ENCODE peak calls at places on chromosomes 5 and 9, in eight cellular contexts. X, N, C, E, J, U, G and Z are unnamed samples.

GRCh38 chr5:173065155-173065554 is 9.0 kb downstream of the CREBRF start:
- DNase-seq in X (no peak), N (no peak), C (no peak), E (no peak), J (no peak), U (no peak), G (no peak), Z (peak; percentile 15)

GRCh38 chr9:133589454-133590227 is 19.5 kb downstream of the FAM163B start:
- DNase-seq in X (peak; percentile 41), N (no peak), C (no peak), E (no peak), J (peak; percentile 34), U (no peak), G (no peak), Z (no peak)

GRCh38 chr5:74326571-74327338 is 313.8 kb downstream of the ENC1 start:
- DNase-seq in X (no peak), N (peak; percentile 93), C (peak; percentile 92), E (no peak), J (peak; percentile 29), U (no peak), G (peak; percentile 94), Z (peak; percentile 22)

GRCh38 chr5:179754024-179754423 is 21.4 kb downstream of the MAML1 start:
- DNase-seq in X (no peak), N (no peak), C (no peak), E (no peak), J (no peak), U (no peak), G (no peak), Z (no peak)

GRCh38 chr9:86368871-86369521 is 14.8 kb upstream of the TUT7 start:
- DNase-seq in X (no peak), N (peak; percentile 95), C (peak; percentile 72), E (no peak), J (no peak), U (no peak), G (peak; percentile 85), Z (no peak)

GRCh38 chr5:68652507-68652906 is 437.0 kb downstream of the PIK3R1 start:
- DNase-seq in X (no peak), N (peak; percentile 34), C (peak; percentile 53), E (no peak), J (no peak), U (no peak), G (peak; percentile 82), Z (no peak)

GRCh38 chr5:68285075-68285827 is 69.7 kb downstream of the PIK3R1 start:
- DNase-seq in X (no peak), N (no peak), C (no peak), E (no peak), J (no peak), U (no peak), G (no peak), Z (peak; percentile 39)

GRCh38 chr5:112228672-112229071 is 190.4 kb downstream of the EPB41L4A start:
- DNase-seq in X (peak; percentile 96), N (peak; percentile 88), C (peak; percentile 71), E (peak; percentile 41), J (no peak), U (no peak), G (peak; percentile 74), Z (no peak)

GRCh38 chr9:133615101-133615896 is 6.1 kb upstream of the FAM163B start:
- DNase-seq in X (peak; percentile 67), N (no peak), C (no peak), E (no peak), J (no peak), U (no peak), G (no peak), Z (no peak)

GRCh38 chr5:56833325-56833724 is 18.0 kb downstream of the MAP3K1 start:
- DNase-seq in X (no peak), N (no peak), C (no peak), E (no peak), J (no peak), U (peak; percentile 55), G (no peak), Z (no peak)

GRCh38 chr5:134114886-134115805 is 665 bp downstream of the TCF7 start:
- DNase-seq in X (peak; percentile 88), N (no peak), C (no peak), E (peak; percentile 42), J (peak; percentile 91), U (peak; percentile 90), G (no peak), Z (peak; percentile 59)

GRCh38 chr5:59380350-59380951 is 513.1 kb downstream of the PDE4D start:
- DNase-seq in X (no peak), N (peak; percentile 68), C (peak; percentile 30), E (no peak), J (no peak), U (no peak), G (peak; percentile 73), Z (peak; percentile 62)

GRCh38 chr9:136848393-136849037 is 694 bp upstream of the PHPT1 start:
- DNase-seq in X (no peak), N (peak; percentile 40), C (peak; percentile 31), E (no peak), J (no peak), U (no peak), G (no peak), Z (peak; percentile 84)

GRCh38 chr9:88106492-88106891 is 31.8 kb downstream of the SPATA31C2 start:
- DNase-seq in X (no peak), N (peak; percentile 50), C (peak; percentile 49), E (no peak), J (no peak), U (no peak), G (peak; percentile 64), Z (no peak)

GRCh38 chr5:152329896-152330295 is 75.2 kb downstream of the NMUR2 start:
- DNase-seq in X (no peak), N (no peak), C (no peak), E (no peak), J (no peak), U (no peak), G (no peak), Z (no peak)

GRCh38 chr9:110623462-110624025 is 44.0 kb upstream of the SVEP1 start:
- DNase-seq in X (no peak), N (peak; percentile 72), C (peak; percentile 79), E (no peak), J (no peak), U (no peak), G (peak; percentile 83), Z (peak; percentile 46)

GRCh38 chr5:40442346-40442745 is 237.4 kb upstream of the PTGER4 start:
- DNase-seq in X (no peak), N (peak; percentile 13), C (peak; percentile 12), E (no peak), J (no peak), U (no peak), G (no peak), Z (no peak)

GRCh38 chr9:12753931-12754330 is 20.9 kb upstream of the LURAP1L start:
- DNase-seq in X (no peak), N (no peak), C (no peak), E (no peak), J (no peak), U (no peak), G (no peak), Z (no peak)

GRCh38 chr5:149549461-149550266 is 1.6 kb downstream of the CSNK1A1 start:
- DNase-seq in X (no peak), N (peak; percentile 81), C (peak; percentile 49), E (no peak), J (peak; percentile 23), U (no peak), G (peak; percentile 62), Z (peak; percentile 58)

GRCh38 chr9:124011460-124012301 is at the start of gene LHX2:
- DNase-seq in X (no peak), N (peak; percentile 73), C (peak; percentile 65), E (peak; percentile 51), J (no peak), U (peak; percentile 81), G (peak; percentile 38), Z (peak; percentile 77)

GRCh38 chr9:19769213-19769612 is 19.6 kb downstream of the SLC24A2 start:
- DNase-seq in X (no peak), N (peak; percentile 87), C (no peak), E (no peak), J (no peak), U (no peak), G (no peak), Z (no peak)

GRCh38 chr9:109411818-109412352 is 86.2 kb downstream of the PTPN3 start:
- DNase-seq in X (no peak), N (peak; percentile 33), C (peak; percentile 15), E (no peak), J (no peak), U (no peak), G (peak; percentile 69), Z (peak; percentile 44)
- TF ChIP-seq CTCF in X (peak; percentile 42), N (peak; percentile 74), C (peak; percentile 64), E (peak; percentile 54), J (no peak), U (peak; percentile 50), G (peak; percentile 91), Z (peak; percentile 84)

GRCh38 chr9:128992995-128993394 is 35.1 kb downstream of the SH3GLB2 start:
- DNase-seq in X (peak; percentile 30), N (peak; percentile 41), C (peak; percentile 12), E (no peak), J (no peak), U (no peak), G (peak; percentile 22), Z (no peak)
- TF ChIP-seq CTCF in X (no peak), N (peak; percentile 49), C (peak; percentile 39), E (peak; percentile 25), J (no peak), U (no peak), G (peak; percentile 33), Z (no peak)

DNA sequence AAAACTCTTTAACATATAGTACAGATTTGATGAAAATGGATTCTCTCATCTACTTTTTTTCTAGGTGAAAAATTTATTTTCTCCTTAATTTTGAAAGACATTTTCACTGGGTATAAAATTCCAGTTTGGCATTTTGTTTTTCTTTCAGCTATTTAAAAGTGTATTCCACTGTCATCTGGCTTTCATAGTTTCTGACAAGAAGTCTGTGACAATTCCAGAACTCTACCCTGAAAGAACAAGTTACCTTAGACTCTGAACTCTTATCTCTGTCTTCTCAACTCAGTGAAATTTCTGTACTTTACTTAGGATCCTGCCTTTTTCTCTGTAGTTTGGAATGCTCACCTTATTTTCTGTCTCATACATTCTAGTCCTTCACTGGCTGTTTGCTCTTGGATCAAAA is 161.7 kb downstream of the RANBP17 start:
- DNase-seq in X (no peak), N (no peak), C (no peak), E (no peak), J (no peak), U (no peak), G (no peak), Z (no peak)
- TF ChIP-seq CTCF in X (no peak), N (no peak), C (no peak), E (no peak), J (no peak), U (no peak), G (no peak), Z (no peak)

GRCh38 chr9:38370231-38370630 is 22.3 kb upstream of the ALDH1B1 start:
- DNase-seq in X (no peak), N (no peak), C (no peak), E (no peak), J (no peak), U (no peak), G (no peak), Z (no peak)

GRCh38 chr9:38373679-38374078 is 18.8 kb upstream of the ALDH1B1 start:
- DNase-seq in X (no peak), N (no peak), C (no peak), E (no peak), J (no peak), U (no peak), G (no peak), Z (no peak)

GRCh38 chr9:38372685-38373619 is 19.6 kb upstream of the ALDH1B1 start:
- DNase-seq in X (no peak), N (no peak), C (no peak), E (no peak), J (no peak), U (no peak), G (no peak), Z (no peak)

GRCh38 chr9:38368731-38369130 is 23.8 kb upstream of the ALDH1B1 start:
- DNase-seq in X (no peak), N (peak; percentile 76), C (no peak), E (no peak), J (no peak), U (no peak), G (no peak), Z (no peak)

GRCh38 chr9:38371495-38371894 is 21.0 kb upstream of the ALDH1B1 start:
- DNase-seq in X (no peak), N (peak; percentile 74), C (peak; percentile 63), E (no peak), J (peak; percentile 15), U (no peak), G (peak; percentile 25), Z (peak; percentile 75)
- TF ChIP-seq CTCF in X (peak; percentile 65), N (peak; percentile 68), C (peak; percentile 70), E (peak; percentile 47), J (no peak), U (no peak), G (peak; percentile 24), Z (no peak)